ENCODE peak calls at places on chromosomes 11 and 22, in nine cellular contexts. D, W, F, U, X, L, O, R and T are unnamed samples.
A peak's percentile ranks its signal among the peaks of the same experiment; 100 is the strongest.

GRCh38 chr22:17795661-17796548 is 21.6 kb upstream of the BID start:
- DNase-seq in L (peak; percentile 84), O (no peak), W (no peak), X (peak; percentile 46), F (no peak), D (no peak), R (no peak), U (no peak), T (no peak)

GRCh38 chr11:19832166-19832750 is 119.6 kb downstream of the NAV2 start:
- DNase-seq in U (no peak), D (no peak), O (no peak), W (no peak), R (no peak), F (no peak), L (no peak), X (no peak), T (no peak)

GRCh38 chr11:102771351-102771750 is 9.1 kb downstream of the MMP10 start:
- DNase-seq in U (no peak), W (no peak), O (no peak), X (no peak), R (no peak), L (no peak), F (no peak), D (no peak), T (no peak)

GRCh38 chr11:76791861-76792260 is 8.7 kb downstream of the TSKU start:
- DNase-seq in L (no peak), W (peak; percentile 79), U (no peak), F (peak; percentile 73), O (peak; percentile 76), X (no peak), D (no peak), R (no peak), T (peak; percentile 90)

GRCh38 chr11:59847620-59848019 is 2.3 kb upstream of the CBLIF start:
- DNase-seq in X (no peak), L (no peak), O (no peak), W (no peak), R (no peak), D (no peak), F (no peak), U (no peak), T (no peak)

GRCh38 chr22:44669725-44670027 is 32.3 kb upstream of the PRR5 start:
- DNase-seq in D (no peak), O (peak; percentile 18), F (peak; percentile 53), R (no peak), L (no peak), X (no peak), U (no peak), W (peak; percentile 41), T (no peak)

GRCh38 chr11:18633256-18634139 is 644 bp downstream of the SPTY2D1 start:
- DNase-seq in O (no peak), X (no peak), R (no peak), F (peak; percentile 13), U (peak; percentile 27), L (peak; percentile 44), D (peak; percentile 2), W (no peak), T (no peak)

GRCh38 chr22:41274856-41275255 is 11.1 kb downstream of the RANGAP1 start:
- DNase-seq in X (no peak), W (no peak), O (no peak), R (no peak), D (no peak), L (no peak), F (no peak), U (no peak), T (no peak)

GRCh38 chr11:439315-440064 is 2.3 kb downstream of the ANO9 start:
- DNase-seq in W (no peak), X (no peak), D (no peak), R (peak; percentile 37), F (no peak), U (no peak), L (no peak), O (no peak), T (no peak)

GRCh38 chr11:441418-442274 is at the start of gene ANO9:
- DNase-seq in R (peak; percentile 80), X (peak; percentile 75), W (no peak), F (no peak), D (peak; percentile 79), U (peak; percentile 86), L (peak; percentile 71), O (peak; percentile 53), T (peak; percentile 46)

GRCh38 chr11:441043-441417 is 781 bp downstream of the ANO9 start:
- DNase-seq in W (no peak), U (no peak), X (no peak), R (peak; percentile 45), D (no peak), F (no peak), L (no peak), O (no peak), T (no peak)

GRCh38 chr11:438101-438844 is 3.5 kb downstream of the ANO9 start:
- DNase-seq in L (no peak), U (no peak), O (no peak), R (peak; percentile 45), X (no peak), D (no peak), F (no peak), W (no peak), T (no peak)

DNA sequence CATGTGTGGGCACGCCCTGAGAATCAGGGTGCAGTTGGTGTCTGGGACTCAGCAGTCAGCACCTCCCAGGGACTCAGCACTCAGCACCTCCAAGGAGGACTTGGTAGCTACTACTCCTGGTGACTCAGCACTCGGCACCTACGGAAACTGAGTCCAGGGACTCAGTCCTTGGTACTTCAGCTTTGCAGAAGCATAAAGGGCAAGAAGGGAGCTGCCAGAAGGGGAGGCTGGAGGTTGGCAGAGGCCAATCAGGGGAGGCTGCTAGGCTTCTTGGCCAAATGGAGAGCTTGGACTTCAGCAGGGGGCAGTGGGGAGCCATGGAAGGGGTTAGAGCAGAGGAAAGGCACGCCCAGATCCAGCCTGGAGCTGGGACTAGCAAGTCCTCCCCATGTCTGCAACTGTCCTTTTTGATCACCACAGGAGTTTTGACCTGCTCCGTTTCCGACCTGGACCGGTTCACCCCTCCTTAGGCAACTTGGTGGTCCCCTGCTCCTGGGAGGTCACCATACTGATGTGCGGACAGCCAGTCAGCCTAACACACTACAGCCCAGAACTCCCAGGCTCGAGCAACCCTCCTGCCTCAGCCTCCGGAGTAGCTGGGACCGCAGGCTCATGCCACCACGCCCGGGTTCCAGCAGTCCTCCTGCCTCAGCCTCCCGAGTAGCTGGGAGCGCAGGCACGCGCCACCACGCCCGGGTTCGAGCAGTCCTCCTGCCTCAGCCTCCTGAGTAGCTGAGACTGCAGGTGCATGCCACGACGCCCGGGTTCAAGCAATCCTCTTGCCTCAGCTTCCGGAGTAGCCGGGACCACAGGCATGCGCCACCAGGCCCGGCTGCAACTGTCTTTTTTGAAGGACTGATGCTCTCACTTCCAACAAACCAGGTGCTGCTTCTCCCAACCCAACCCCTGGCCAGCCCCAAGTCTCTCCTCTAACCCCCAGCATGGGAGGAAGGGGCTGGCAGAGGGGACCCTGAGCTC is 1.5 kb downstream of the ANO9 start:
- DNase-seq in F (peak; percentile 43), X (no peak), L (no peak), W (peak; percentile 64), R (peak; percentile 55), D (no peak), U (peak; percentile 68), O (peak; percentile 34), T (peak; percentile 27)
- TF ChIP-seq CTCF in F (peak; percentile 30), X (peak; percentile 79), L (peak; percentile 37), W (no peak), R (no peak), D (no peak), U (peak; percentile 20), O (peak; percentile 23), T (no peak)

GRCh38 chr11:13465909-13466371 is 2.9 kb upstream of the BTBD10 start:
- DNase-seq in X (no peak), F (peak; percentile 63), L (peak; percentile 45), R (no peak), W (peak; percentile 54), D (peak; percentile 14), U (no peak), O (peak; percentile 52), T (peak; percentile 47)

GRCh38 chr11:13463779-13464290 is 813 bp upstream of the BTBD10 start:
- DNase-seq in R (no peak), D (no peak), W (no peak), F (no peak), L (no peak), O (peak; percentile 18), U (no peak), X (no peak), T (no peak)

GRCh38 chr11:13462928-13463778 is at the start of gene BTBD10:
- DNase-seq in D (peak; percentile 93), R (peak; percentile 95), O (peak; percentile 95), X (peak; percentile 91), L (peak; percentile 98), U (peak; percentile 95), F (peak; percentile 96), W (peak; percentile 95), T (peak; percentile 95)

GRCh38 chr11:13461291-13461690 is 1.7 kb downstream of the BTBD10 start:
- DNase-seq in U (no peak), F (no peak), O (no peak), D (no peak), L (no peak), X (no peak), R (no peak), W (no peak), T (no peak)

GRCh38 chr11:13462311-13462927 is 603 bp downstream of the BTBD10 start:
- DNase-seq in W (peak; percentile 58), D (peak; percentile 66), O (peak; percentile 91), X (peak; percentile 84), L (peak; percentile 59), R (peak; percentile 71), U (peak; percentile 85), F (peak; percentile 24), T (peak; percentile 56)
- TF ChIP-seq CTCF in W (no peak), D (no peak), O (no peak), X (no peak), L (peak; percentile 29), R (no peak), U (no peak), F (no peak), T (no peak)

GRCh38 chr22:22937894-22938480 is 50.4 kb downstream of the IGLL5 start:
- DNase-seq in R (no peak), F (no peak), U (no peak), D (no peak), L (no peak), O (no peak), X (no peak), W (no peak), T (no peak)
- TF ChIP-seq CTCF in R (no peak), F (no peak), U (no peak), D (no peak), L (no peak), O (no peak), X (no peak), W (no peak), T (no peak)

GRCh38 chr11:47187723-47188122 is 1.5 kb upstream of the PACSIN3 start:
- DNase-seq in L (no peak), D (no peak), R (no peak), O (no peak), W (no peak), U (no peak), X (no peak), F (no peak), T (no peak)

GRCh38 chr11:47185305-47186075 is 744 bp downstream of the PACSIN3 start:
- DNase-seq in O (peak; percentile 74), R (peak; percentile 84), X (no peak), W (peak; percentile 46), D (peak; percentile 71), F (peak; percentile 43), L (no peak), U (no peak), T (peak; percentile 72)

GRCh38 chr11:47188262-47188661 is 2.0 kb upstream of the PACSIN3 start:
- DNase-seq in F (no peak), W (no peak), U (no peak), X (no peak), L (no peak), R (no peak), D (no peak), O (no peak), T (no peak)

GRCh38 chr11:47186076-47186936 is at the start of gene PACSIN3:
- DNase-seq in F (peak; percentile 59), U (peak; percentile 46), D (peak; percentile 71), X (peak; percentile 34), W (peak; percentile 58), L (no peak), O (peak; percentile 55), R (peak; percentile 70), T (peak; percentile 53)

GRCh38 chr11:47186937-47187681 is 875 bp upstream of the PACSIN3 start:
- DNase-seq in F (peak; percentile 43), R (peak; percentile 67), L (no peak), U (peak; percentile 45), D (peak; percentile 45), W (peak; percentile 75), X (peak; percentile 42), O (peak; percentile 63), T (no peak)
- TF ChIP-seq CTCF in F (no peak), R (no peak), L (peak; percentile 25), U (no peak), D (no peak), W (no peak), X (no peak), O (no peak), T (no peak)